ENCODE peak calls at places on chromosome 15, in five cellular contexts. S is activated CD4-positive, alpha-beta T cell treated with anti-CD3 and anti-CD28 coated beads for 48 hours; B is GM13976; H is posterior cingulate gyrus; M is stimulated activated CD8-positive, alpha-beta memory T cell treated with anti-CD3 and anti-CD28 coated beads, Interleukin-15, amount 100 ng/mL, for 4 hours. K is an unnamed sample.

GRCh38 chr15:93042691-93043378 is 46.2 kb downstream of the RGMA start:
- DNase-seq in M (no peak), S (no peak), H (no peak), B (no peak), K (no peak)

GRCh38 chr15:39140060-39140604 is 440.7 kb upstream of the THBS1 start:
- DNase-seq in H (no peak), M (no peak), B (no peak), S (no peak), K (no peak)

GRCh38 chr15:56038015-56038414 is 44.6 kb upstream of the NEDD4 start:
- DNase-seq in M (no peak), S (peak; percentile 24), B (no peak), H (no peak), K (peak; percentile 81)

GRCh38 chr15:66885281-66885915 is 180.0 kb upstream of the SMAD3 start:
- DNase-seq in H (no peak), B (no peak), M (no peak), S (no peak), K (no peak)

GRCh38 chr15:70049701-70050445 is 47.8 kb downstream of the TLE3 start:
- DNase-seq in B (no peak), M (no peak), H (no peak), S (no peak), K (no peak)

GRCh38 chr15:85733415-85733814 is 61.3 kb downstream of the KLHL25 start:
- DNase-seq in M (no peak), S (no peak), B (no peak), H (no peak), K (no peak)

GRCh38 chr15:29216955-29217354 is 52.7 kb downstream of the NSMCE3 start:
- DNase-seq in S (no peak), H (no peak), B (no peak), M (no peak), K (no peak)

GRCh38 chr15:80549712-80550111 is 145.4 kb upstream of the ABHD17C start:
- DNase-seq in S (no peak), B (no peak), M (no peak), H (no peak), K (no peak)

GRCh38 chr15:52737720-52738119 is 52.4 kb downstream of the ONECUT1 start:
- DNase-seq in B (no peak), M (no peak), H (no peak), S (no peak), K (peak; percentile 28)

GRCh38 chr15:67433495-67434099 is 87.3 kb upstream of the C15orf61 start:
- DNase-seq in B (peak; percentile 56), H (no peak), M (no peak), S (peak; percentile 45), K (peak; percentile 44)

GRCh38 chr15:40058476-40059140 is 19.6 kb upstream of the SRP14 start:
- DNase-seq in H (no peak), M (no peak), S (peak; percentile 44), B (no peak), K (peak; percentile 71)

GRCh38 chr15:92158426-92158825 is 235.3 kb upstream of the ST8SIA2 start:
- DNase-seq in B (no peak), S (peak; percentile 63), H (no peak), M (peak; percentile 19), K (no peak)

GRCh38 chr15:101176625-101177024 is 75.2 kb downstream of the CHSY1 start:
- DNase-seq in M (no peak), H (no peak), S (no peak), B (no peak), K (peak; percentile 45)

GRCh38 chr15:87955284-87955909 is 301.1 kb downstream of the NTRK3 start:
- DNase-seq in H (peak; percentile 40), B (no peak), S (no peak), M (no peak), K (no peak)

GRCh38 chr15:92091155-92091734 is 237.7 kb downstream of the SLCO3A1 start:
- DNase-seq in S (peak; percentile 35), M (no peak), B (no peak), H (peak; percentile 75), K (no peak)

GRCh38 chr15:76576526-76577279 is 240.1 kb downstream of the ISL2 start:
- DNase-seq in S (peak; percentile 37), H (no peak), B (no peak), M (no peak), K (no peak)

GRCh38 chr15:56798639-56799038 is 65.3 kb upstream of the ZNF280D start:
- DNase-seq in B (no peak), H (no peak), S (peak; percentile 56), M (no peak), K (peak; percentile 85)

GRCh38 chr15:98850991-98851776 is 156.4 kb downstream of the PGPEP1L start:
- DNase-seq in M (no peak), S (peak; percentile 83), H (peak; percentile 82), B (peak; percentile 56), K (peak; percentile 60)

GRCh38 chr15:89822030-89822429 is 7.4 kb upstream of the ANPEP start:
- DNase-seq in M (no peak), H (no peak), B (peak; percentile 37), S (no peak), K (no peak)

GRCh38 chr15:69848551-69849231 is 249.0 kb downstream of the TLE3 start:
- DNase-seq in B (no peak), M (no peak), S (no peak), H (no peak), K (peak; percentile 24)

GRCh38 chr15:85785887-85786777 is 8.6 kb downstream of the KLHL25 start:
- DNase-seq in H (no peak), S (no peak), M (no peak), B (peak; percentile 28), K (no peak)

GRCh38 chr15:42010434-42010833 is 10.4 kb downstream of the PLA2G4E start:
- DNase-seq in M (no peak), B (peak; percentile 72), S (peak; percentile 34), H (no peak), K (no peak)

GRCh38 chr15:31267161-31268107 is 59.2 kb upstream of the KLF13 start:
- DNase-seq in H (no peak), S (no peak), M (no peak), B (peak; percentile 29), K (no peak)

GRCh38 chr15:68586274-68586961 is 7.6 kb downstream of the CORO2B start:
- DNase-seq in H (no peak), M (no peak), B (no peak), S (peak; percentile 27), K (no peak)

GRCh38 chr15:43104426-43104825 is 1.4 kb downstream of the UBR1 start:
- DNase-seq in B (no peak), M (no peak), S (no peak), H (no peak), K (no peak)

GRCh38 chr15:88247914-88248313 is 8.6 kb downstream of the NTRK3 start:
- DNase-seq in B (no peak), M (no peak), H (no peak), S (no peak), K (no peak)

GRCh38 chr15:101113114-101114005 is 138.5 kb downstream of the CHSY1 start:
- DNase-seq in M (no peak), B (no peak), H (no peak), S (no peak), K (no peak)

GRCh38 chr15:66623801-66624453 is 58.1 kb upstream of the LCTL start:
- DNase-seq in B (no peak), M (no peak), S (no peak), H (no peak), K (no peak)

GRCh38 chr15:70375586-70375985 is 277.9 kb upstream of the TLE3 start:
- DNase-seq in M (no peak), S (no peak), B (no peak), H (no peak), K (no peak)

GRCh38 chr15:74243431-74243830 is 7.3 kb downstream of the CCDC33 start:
- DNase-seq in S (no peak), H (no peak), M (no peak), B (no peak), K (no peak)

GRCh38 chr15:59538494-59538893 is 73.1 kb upstream of the GCNT3 start:
- DNase-seq in H (no peak), B (no peak), M (no peak), S (no peak), K (no peak)

GRCh38 chr15:59048897-59049296 is 56.0 kb upstream of the CCNB2 start:
- DNase-seq in S (no peak), B (no peak), M (no peak), H (no peak), K (no peak)

GRCh38 chr15:48619446-48619845 is 26.1 kb downstream of the FBN1 start:
- DNase-seq in B (no peak), M (no peak), H (no peak), S (no peak), K (no peak)

GRCh38 chr15:54820098-54820497 is 376.6 kb downstream of the RSL24D1 start:
- DNase-seq in M (no peak), H (no peak), S (no peak), B (no peak), K (peak; percentile 61)

GRCh38 chr15:78841891-78842290 is 30.6 kb upstream of the ADAMTS7 start:
- DNase-seq in B (peak; percentile 23), H (no peak), S (no peak), M (no peak), K (no peak)